ENCODE peak calls at places on chromosomes 5 and 9, in five cellular contexts. One of them, this sample, is unnamed.

GRCh38 chr9:126002476-126003350 is 255.5 kb downstream of the PBX3 start:
- DNase-seq in K562: no peak
- DNase-seq in NB4: no peak
- DNase-seq in HepG2: no peak
- DNase-seq in A549: no peak
- DNase-seq in this sample: no peak

GRCh38 chr5:104177651-104178050 is 615.1 kb upstream of the NUDT12 start:
- DNase-seq in NB4: no peak
- DNase-seq in A549: no peak
- DNase-seq in K562: no peak
- DNase-seq in HepG2: no peak
- DNase-seq in this sample: no peak

GRCh38 chr9:24381205-24381604 is 164.5 kb downstream of the IZUMO3 start:
- DNase-seq in K562: no peak
- DNase-seq in HepG2: no peak
- DNase-seq in A549: no peak
- DNase-seq in NB4: no peak
- DNase-seq in this sample: no peak

GRCh38 chr5:39211773-39212172 is 7.6 kb downstream of the FYB1 start:
- DNase-seq in A549: no peak
- DNase-seq in K562: no peak
- DNase-seq in HepG2: no peak
- DNase-seq in NB4: no peak
- DNase-seq in this sample: no peak

GRCh38 chr5:179763215-179763945 is 30.4 kb upstream of the LTC4S start:
- DNase-seq in K562: peak
- DNase-seq in A549: peak
- DNase-seq in NB4: peak
- DNase-seq in HepG2: peak
- DNase-seq in this sample: peak

GRCh38 chr5:43155394-43156096 is 34.8 kb downstream of the ZNF131 start:
- DNase-seq in K562: no peak
- DNase-seq in HepG2: no peak
- DNase-seq in A549: no peak
- DNase-seq in NB4: no peak
- DNase-seq in this sample: no peak

GRCh38 chr5:69517763-69518212 is 25.2 kb downstream of the OCLN start:
- DNase-seq in NB4: no peak
- DNase-seq in K562: no peak
- DNase-seq in HepG2: peak
- DNase-seq in A549: peak
- DNase-seq in this sample: peak

GRCh38 chr5:141734501-141735231 is 52.6 kb upstream of the ARAP3 start:
- DNase-seq in NB4: peak
- DNase-seq in HepG2: no peak
- DNase-seq in A549: peak
- DNase-seq in K562: peak
- DNase-seq in this sample: peak

GRCh38 chr5:93676707-93677106 is 64.7 kb downstream of the POU5F2 start:
- DNase-seq in NB4: no peak
- DNase-seq in HepG2: no peak
- DNase-seq in A549: no peak
- DNase-seq in K562: no peak
- DNase-seq in this sample: no peak

GRCh38 chr9:128946945-128947422 is 419 bp downstream of the DOLK start:
- DNase-seq in K562: no peak
- DNase-seq in A549: peak
- DNase-seq in HepG2: no peak
- DNase-seq in NB4: no peak
- DNase-seq in this sample: no peak
- TF ChIP-seq MYC in K562: no peak
- TF ChIP-seq MYC in A549: no peak
- TF ChIP-seq MYC in HepG2: no peak
- TF ChIP-seq MYC in NB4: no peak
- TF ChIP-seq MYC in this sample: no peak

GRCh38 chr9:19870988-19871387 is 82.2 kb upstream of the SLC24A2 start:
- DNase-seq in K562: no peak
- DNase-seq in A549: no peak
- DNase-seq in NB4: no peak
- DNase-seq in HepG2: no peak
- DNase-seq in this sample: no peak

GRCh38 chr9:19875291-19875910 is 86.6 kb upstream of the SLC24A2 start:
- DNase-seq in K562: no peak
- DNase-seq in A549: no peak
- DNase-seq in NB4: no peak
- DNase-seq in HepG2: no peak
- DNase-seq in this sample: no peak

DNA sequence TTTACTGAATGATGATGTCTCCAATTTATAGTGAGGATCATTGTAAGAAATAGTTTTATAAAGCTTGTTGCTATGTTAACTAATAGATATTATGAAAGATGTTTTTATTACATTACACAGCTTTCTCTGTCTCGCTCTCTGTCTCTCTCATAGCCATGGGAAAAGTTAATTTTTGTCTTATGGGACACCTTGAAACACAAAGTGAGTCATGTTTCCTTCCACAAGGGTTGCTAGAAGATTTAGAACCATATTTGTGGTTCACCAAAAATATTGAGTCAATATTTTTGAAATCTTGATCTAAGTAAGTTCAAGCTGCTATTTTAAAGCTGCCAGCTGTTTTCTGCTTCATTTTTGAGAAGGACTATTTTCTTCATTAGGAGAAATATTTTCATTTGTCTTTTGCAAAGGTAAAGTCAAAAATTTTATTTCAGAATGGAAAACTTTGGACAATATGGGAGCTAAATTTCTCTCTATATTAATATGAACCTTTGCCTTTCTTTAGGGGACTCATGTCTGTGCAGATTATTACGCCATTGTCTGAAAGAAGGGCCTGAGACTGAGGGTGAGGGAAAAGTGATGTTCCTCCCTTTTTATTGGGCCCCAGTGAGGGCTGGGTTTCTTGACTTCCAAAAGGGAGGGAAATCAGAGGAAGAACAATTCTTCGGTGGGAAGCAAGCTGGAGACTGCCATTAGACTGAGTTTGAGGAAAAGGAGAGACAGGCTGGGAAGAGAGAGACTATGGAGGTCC is 87.9 kb upstream of the SLC24A2 start:
- DNase-seq in NB4: no peak
- DNase-seq in K562: no peak
- DNase-seq in HepG2: no peak
- DNase-seq in A549: no peak
- DNase-seq in this sample: no peak
- TF ChIP-seq MYC in NB4: no peak
- TF ChIP-seq MYC in K562: no peak
- TF ChIP-seq MYC in HepG2: no peak
- TF ChIP-seq MYC in A549: no peak
- TF ChIP-seq MYC in this sample: no peak

DNA sequence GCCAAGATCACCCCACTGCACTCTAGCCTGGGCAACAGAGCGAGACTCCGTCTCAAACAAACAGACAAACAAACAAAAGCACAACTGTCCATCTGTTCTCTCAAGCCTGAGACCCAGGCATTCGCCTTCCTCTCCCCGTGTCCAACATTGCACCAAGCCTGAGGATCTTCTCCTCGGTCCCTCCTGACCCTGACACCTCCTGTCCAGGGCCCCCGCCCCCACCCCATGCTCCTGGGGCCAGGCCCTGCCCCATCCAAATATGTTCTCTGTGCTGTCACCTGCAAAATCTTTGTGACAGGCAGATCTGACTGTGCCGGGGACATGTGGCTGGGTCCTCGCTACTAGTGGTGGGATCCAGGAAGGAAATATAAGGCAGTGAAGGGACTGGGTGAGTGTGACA is 33.4 kb upstream of the UNC5A start:
- DNase-seq in HepG2: no peak
- DNase-seq in NB4: no peak
- DNase-seq in K562: no peak
- DNase-seq in A549: no peak
- DNase-seq in this sample: no peak
- TF ChIP-seq MYC in HepG2: no peak
- TF ChIP-seq MYC in NB4: no peak
- TF ChIP-seq MYC in K562: no peak
- TF ChIP-seq MYC in A549: no peak
- TF ChIP-seq MYC in this sample: no peak

GRCh38 chr5:177494356-177495195 is 2.8 kb downstream of the PDLIM7 start:
- DNase-seq in A549: peak
- DNase-seq in HepG2: peak
- DNase-seq in NB4: peak
- DNase-seq in K562: peak
- DNase-seq in this sample: peak
- TF ChIP-seq MYC in A549: no peak
- TF ChIP-seq MYC in HepG2: no peak
- TF ChIP-seq MYC in NB4: peak
- TF ChIP-seq MYC in K562: no peak
- TF ChIP-seq MYC in this sample: peak

GRCh38 chr9:86975571-86975970 is 28.3 kb upstream of the GAS1 start:
- DNase-seq in NB4: no peak
- DNase-seq in A549: no peak
- DNase-seq in HepG2: no peak
- DNase-seq in K562: no peak
- DNase-seq in this sample: no peak
- TF ChIP-seq MYC in NB4: no peak
- TF ChIP-seq MYC in A549: no peak
- TF ChIP-seq MYC in HepG2: no peak
- TF ChIP-seq MYC in K562: no peak
- TF ChIP-seq MYC in this sample: no peak

GRCh38 chr9:99074902-99075245 is 30.0 kb upstream of the TGFBR1 start:
- DNase-seq in K562: no peak
- DNase-seq in NB4: no peak
- DNase-seq in A549: no peak
- DNase-seq in HepG2: no peak
- DNase-seq in this sample: no peak

GRCh38 chr9:99075246-99075912 is 29.5 kb upstream of the TGFBR1 start:
- DNase-seq in NB4: no peak
- DNase-seq in A549: no peak
- DNase-seq in K562: peak
- DNase-seq in HepG2: no peak
- DNase-seq in this sample: no peak

GRCh38 chr9:99078731-99079130 is 26.2 kb upstream of the TGFBR1 start:
- DNase-seq in NB4: no peak
- DNase-seq in K562: no peak
- DNase-seq in HepG2: no peak
- DNase-seq in A549: no peak
- DNase-seq in this sample: no peak

GRCh38 chr9:99076030-99076429 is 28.9 kb upstream of the TGFBR1 start:
- DNase-seq in A549: no peak
- DNase-seq in NB4: no peak
- DNase-seq in K562: no peak
- DNase-seq in HepG2: no peak
- DNase-seq in this sample: no peak

GRCh38 chr9:99076483-99077171 is 28.3 kb upstream of the TGFBR1 start:
- DNase-seq in A549: no peak
- DNase-seq in NB4: peak
- DNase-seq in K562: peak
- DNase-seq in HepG2: no peak
- DNase-seq in this sample: no peak
- TF ChIP-seq MYC in A549: no peak
- TF ChIP-seq MYC in NB4: peak
- TF ChIP-seq MYC in K562: peak
- TF ChIP-seq MYC in HepG2: no peak
- TF ChIP-seq MYC in this sample: no peak

GRCh38 chr9:109821711-109822110 is 41.7 kb downstream of the PALM2AKAP2 start:
- DNase-seq in HepG2: no peak
- DNase-seq in NB4: no peak
- DNase-seq in K562: no peak
- DNase-seq in A549: no peak
- DNase-seq in this sample: no peak

GRCh38 chr9:109817146-109817845 is 37.3 kb downstream of the PALM2AKAP2 start:
- DNase-seq in K562: no peak
- DNase-seq in HepG2: no peak
- DNase-seq in A549: no peak
- DNase-seq in NB4: no peak
- DNase-seq in this sample: no peak

GRCh38 chr9:109816490-109816889 is 36.5 kb downstream of the PALM2AKAP2 start:
- DNase-seq in HepG2: peak
- DNase-seq in A549: peak
- DNase-seq in K562: no peak
- DNase-seq in NB4: peak
- DNase-seq in this sample: peak

GRCh38 chr9:109815366-109815947 is 35.5 kb downstream of the PALM2AKAP2 start:
- DNase-seq in K562: no peak
- DNase-seq in NB4: no peak
- DNase-seq in A549: no peak
- DNase-seq in HepG2: peak
- DNase-seq in this sample: no peak

DNA sequence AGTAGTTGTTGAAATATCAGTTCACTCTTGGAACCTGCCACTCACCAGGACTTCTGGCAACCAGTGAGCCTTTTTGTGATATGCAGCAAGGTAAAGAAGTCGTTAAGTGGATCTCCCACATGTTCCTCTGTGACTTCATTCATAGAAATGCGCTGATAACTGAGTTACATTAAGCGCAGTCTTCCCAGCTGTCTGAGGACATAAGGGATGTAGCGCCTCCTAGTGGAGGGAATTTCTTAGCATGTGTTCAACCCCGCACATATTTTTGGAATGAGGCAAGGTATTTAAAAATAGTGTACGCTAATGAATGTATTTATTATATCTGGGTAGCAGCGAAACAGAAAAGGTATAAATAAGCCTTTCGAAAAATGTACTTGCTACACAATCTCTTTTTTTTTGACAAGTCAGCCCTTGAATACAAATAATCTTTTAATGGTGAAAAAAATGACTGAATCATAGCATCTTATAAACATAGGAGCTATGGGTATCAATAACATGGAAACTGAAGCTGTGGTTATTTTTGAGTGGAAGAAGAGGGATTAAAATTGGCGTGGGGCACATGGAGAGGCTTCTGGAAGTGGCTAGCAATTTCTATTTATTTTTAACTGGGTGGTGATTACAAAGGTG is 38.0 kb downstream of the PALM2AKAP2 start:
- DNase-seq in HepG2: peak
- DNase-seq in K562: peak
- DNase-seq in A549: peak
- DNase-seq in NB4: peak
- DNase-seq in this sample: peak
- TF ChIP-seq MYC in HepG2: no peak
- TF ChIP-seq MYC in K562: no peak
- TF ChIP-seq MYC in A549: no peak
- TF ChIP-seq MYC in NB4: peak
- TF ChIP-seq MYC in this sample: no peak

This sample was measured in endothelial cell of umbilical vein.